ENCODE peak calls at places on chromosomes 2 and 18, in six cellular contexts. One of them, this sample, is unnamed.

GRCh38 chr2:239932881-239933735 is 92.0 kb downstream of the NDUFA10 start:
- DNase-seq in endothelial cell of umbilical vein: no peak
- DNase-seq in K562: no peak
- DNase-seq in A549: no peak
- DNase-seq in H1: no peak
- DNase-seq in HepG2: no peak
- DNase-seq in this sample: peak

GRCh38 chr18:13219012-13219396 is 444 bp downstream of the LDLRAD4 start:
- DNase-seq in endothelial cell of umbilical vein: no peak
- DNase-seq in K562: no peak
- DNase-seq in A549: no peak
- DNase-seq in H1: no peak
- DNase-seq in HepG2: no peak
- DNase-seq in this sample: no peak

GRCh38 chr18:58028109-58028784 is 15.8 kb upstream of the NEDD4L start:
- DNase-seq in endothelial cell of umbilical vein: no peak
- DNase-seq in K562: no peak
- DNase-seq in A549: no peak
- DNase-seq in H1: no peak
- DNase-seq in HepG2: no peak
- DNase-seq in this sample: no peak

GRCh38 chr2:70471129-70471528 is 82.5 kb downstream of the TGFA start:
- DNase-seq in endothelial cell of umbilical vein: no peak
- DNase-seq in K562: no peak
- DNase-seq in A549: no peak
- DNase-seq in H1: no peak
- DNase-seq in HepG2: no peak
- DNase-seq in this sample: no peak

GRCh38 chr2:39325966-39326365 is 82.2 kb upstream of the CDKL4 start:
- DNase-seq in endothelial cell of umbilical vein: no peak
- DNase-seq in K562: no peak
- DNase-seq in A549: no peak
- DNase-seq in H1: no peak
- DNase-seq in HepG2: no peak
- DNase-seq in this sample: no peak

GRCh38 chr2:180219471-180219870 is 212.4 kb upstream of the CWC22 start:
- DNase-seq in endothelial cell of umbilical vein: no peak
- DNase-seq in K562: no peak
- DNase-seq in A549: no peak
- DNase-seq in H1: no peak
- DNase-seq in HepG2: no peak
- DNase-seq in this sample: no peak

GRCh38 chr2:166335284-166335683 is 40.5 kb downstream of the SCN9A start:
- DNase-seq in endothelial cell of umbilical vein: no peak
- DNase-seq in K562: no peak
- DNase-seq in A549: no peak
- DNase-seq in H1: no peak
- DNase-seq in HepG2: peak
- DNase-seq in this sample: no peak

GRCh38 chr18:72207280-72207679 is 336.9 kb downstream of the CBLN2 start:
- DNase-seq in endothelial cell of umbilical vein: no peak
- DNase-seq in K562: no peak
- DNase-seq in A549: no peak
- DNase-seq in H1: no peak
- DNase-seq in HepG2: no peak
- DNase-seq in this sample: no peak

GRCh38 chr2:62309465-62310091 is 113.7 kb downstream of the B3GNT2 start:
- DNase-seq in endothelial cell of umbilical vein: peak
- DNase-seq in K562: no peak
- DNase-seq in A549: no peak
- DNase-seq in H1: no peak
- DNase-seq in HepG2: no peak
- DNase-seq in this sample: no peak

GRCh38 chr2:26922638-26923466 is 47.6 kb upstream of the MAPRE3 start:
- DNase-seq in endothelial cell of umbilical vein: peak
- DNase-seq in K562: peak
- DNase-seq in A549: peak
- DNase-seq in H1: no peak
- DNase-seq in HepG2: peak
- DNase-seq in this sample: peak

GRCh38 chr2:163155279-163155883 is 316.8 kb upstream of the KCNH7 start:
- DNase-seq in endothelial cell of umbilical vein: peak
- DNase-seq in K562: peak
- DNase-seq in A549: peak
- DNase-seq in H1: no peak
- DNase-seq in HepG2: peak
- DNase-seq in this sample: no peak

GRCh38 chr2:74919827-74920226 is 38.6 kb upstream of the POLE4 start:
- DNase-seq in endothelial cell of umbilical vein: peak
- DNase-seq in K562: peak
- DNase-seq in A549: peak
- DNase-seq in H1: peak
- DNase-seq in HepG2: peak
- DNase-seq in this sample: peak

GRCh38 chr2:72129676-72130340 is 17.9 kb downstream of the CYP26B1 start:
- DNase-seq in endothelial cell of umbilical vein: no peak
- DNase-seq in K562: no peak
- DNase-seq in A549: no peak
- DNase-seq in H1: no peak
- DNase-seq in HepG2: no peak
- DNase-seq in this sample: no peak

GRCh38 chr18:3793545-3793944 is 343.6 kb downstream of the TGIF1 start:
- DNase-seq in endothelial cell of umbilical vein: peak
- DNase-seq in K562: no peak
- DNase-seq in A549: no peak
- DNase-seq in H1: no peak
- DNase-seq in HepG2: no peak
- DNase-seq in this sample: no peak

GRCh38 chr2:19021721-19022120 is 336.7 kb downstream of the OSR1 start:
- DNase-seq in endothelial cell of umbilical vein: no peak
- DNase-seq in K562: no peak
- DNase-seq in A549: no peak
- DNase-seq in H1: no peak
- DNase-seq in HepG2: peak
- DNase-seq in this sample: no peak

GRCh38 chr2:120108749-120109148 is 95.9 kb downstream of the EPB41L5 start:
- DNase-seq in endothelial cell of umbilical vein: peak
- DNase-seq in K562: no peak
- DNase-seq in A549: no peak
- DNase-seq in H1: no peak
- DNase-seq in HepG2: no peak
- DNase-seq in this sample: no peak

GRCh38 chr2:11710210-11710609 is 36.2 kb upstream of the LPIN1 start:
- DNase-seq in endothelial cell of umbilical vein: peak
- DNase-seq in K562: no peak
- DNase-seq in A549: peak
- DNase-seq in H1: no peak
- DNase-seq in HepG2: no peak
- DNase-seq in this sample: no peak

GRCh38 chr2:185291035-185291647 is 447.5 kb upstream of the FSIP2 start:
- DNase-seq in endothelial cell of umbilical vein: peak
- DNase-seq in K562: no peak
- DNase-seq in A549: peak
- DNase-seq in H1: peak
- DNase-seq in HepG2: peak
- DNase-seq in this sample: peak

GRCh38 chr2:99682280-99683060 is 192.7 kb upstream of the REV1 start:
- DNase-seq in endothelial cell of umbilical vein: no peak
- DNase-seq in K562: no peak
- DNase-seq in A549: no peak
- DNase-seq in H1: no peak
- DNase-seq in HepG2: no peak
- DNase-seq in this sample: no peak

GRCh38 chr2:115290478-115290877 is 848.0 kb downstream of the DPP10 start:
- DNase-seq in endothelial cell of umbilical vein: no peak
- DNase-seq in K562: no peak
- DNase-seq in A549: no peak
- DNase-seq in H1: no peak
- DNase-seq in HepG2: no peak
- DNase-seq in this sample: no peak

GRCh38 chr2:38149533-38149932 is 73.6 kb upstream of the CYP1B1 start:
- DNase-seq in endothelial cell of umbilical vein: no peak
- DNase-seq in K562: no peak
- DNase-seq in A549: no peak
- DNase-seq in H1: no peak
- DNase-seq in HepG2: no peak
- DNase-seq in this sample: no peak

GRCh38 chr2:61898810-61899209 is 6.7 kb upstream of the COMMD1 start:
- DNase-seq in endothelial cell of umbilical vein: peak
- DNase-seq in K562: no peak
- DNase-seq in A549: peak
- DNase-seq in H1: no peak
- DNase-seq in HepG2: peak
- DNase-seq in this sample: no peak

GRCh38 chr2:12389354-12390045 is 327.2 kb upstream of the TRIB2 start:
- DNase-seq in endothelial cell of umbilical vein: no peak
- DNase-seq in K562: no peak
- DNase-seq in A549: no peak
- DNase-seq in H1: no peak
- DNase-seq in HepG2: no peak
- DNase-seq in this sample: no peak

GRCh38 chr2:173653427-173653795 is 298.7 kb downstream of the CDCA7 start:
- DNase-seq in endothelial cell of umbilical vein: no peak
- DNase-seq in K562: no peak
- DNase-seq in A549: no peak
- DNase-seq in H1: no peak
- DNase-seq in HepG2: no peak
- DNase-seq in this sample: no peak

GRCh38 chr2:1775511-1776035 is 31.3 kb upstream of the PXDN start:
- DNase-seq in endothelial cell of umbilical vein: no peak
- DNase-seq in K562: no peak
- DNase-seq in A549: no peak
- DNase-seq in H1: no peak
- DNase-seq in HepG2: no peak
- DNase-seq in this sample: no peak

GRCh38 chr18:987325-988186 is 82.9 kb downstream of the ADCYAP1 start:
- DNase-seq in endothelial cell of umbilical vein: peak
- DNase-seq in K562: peak
- DNase-seq in A549: peak
- DNase-seq in H1: no peak
- DNase-seq in HepG2: no peak
- DNase-seq in this sample: no peak

GRCh38 chr2:176553685-176554106 is 284.5 kb downstream of the MTX2 start:
- DNase-seq in endothelial cell of umbilical vein: peak
- DNase-seq in K562: no peak
- DNase-seq in A549: peak
- DNase-seq in H1: no peak
- DNase-seq in HepG2: no peak
- DNase-seq in this sample: peak

GRCh38 chr18:58190842-58191530 is 147.0 kb downstream of the NEDD4L start:
- DNase-seq in endothelial cell of umbilical vein: no peak
- DNase-seq in K562: no peak
- DNase-seq in A549: no peak
- DNase-seq in H1: no peak
- DNase-seq in HepG2: no peak
- DNase-seq in this sample: no peak

GRCh38 chr18:13540783-13541182 is 185.6 kb downstream of the FAM210A start:
- DNase-seq in endothelial cell of umbilical vein: no peak
- DNase-seq in K562: no peak
- DNase-seq in A549: no peak
- DNase-seq in H1: no peak
- DNase-seq in HepG2: no peak
- DNase-seq in this sample: no peak

GRCh38 chr2:218081695-218082094 is 12.6 kb downstream of the RUFY4 start:
- DNase-seq in endothelial cell of umbilical vein: no peak
- DNase-seq in K562: no peak
- DNase-seq in A549: no peak
- DNase-seq in H1: no peak
- DNase-seq in HepG2: no peak
- DNase-seq in this sample: no peak

GRCh38 chr2:175400975-175401374 is 219.5 kb upstream of the ATP5MC3 start:
- DNase-seq in endothelial cell of umbilical vein: no peak
- DNase-seq in K562: no peak
- DNase-seq in A549: no peak
- DNase-seq in H1: no peak
- DNase-seq in HepG2: no peak
- DNase-seq in this sample: no peak

GRCh38 chr2:201933792-201934229 is 99.8 kb upstream of the FZD7 start:
- DNase-seq in endothelial cell of umbilical vein: no peak
- DNase-seq in K562: no peak
- DNase-seq in A549: no peak
- DNase-seq in H1: no peak
- DNase-seq in HepG2: no peak
- DNase-seq in this sample: no peak

GRCh38 chr18:58394046-58394445 is 234.8 kb downstream of the ALPK2 start:
- DNase-seq in endothelial cell of umbilical vein: no peak
- DNase-seq in K562: no peak
- DNase-seq in A549: no peak
- DNase-seq in H1: no peak
- DNase-seq in HepG2: no peak
- DNase-seq in this sample: no peak

GRCh38 chr2:95307878-95308277 is 10.7 kb downstream of the KCNIP3 start:
- DNase-seq in endothelial cell of umbilical vein: no peak
- DNase-seq in K562: no peak
- DNase-seq in A549: no peak
- DNase-seq in H1: no peak
- DNase-seq in HepG2: no peak
- DNase-seq in this sample: no peak
- TF ChIP-seq JUN in endothelial cell of umbilical vein: no peak
- TF ChIP-seq JUN in K562: no peak
- TF ChIP-seq JUN in A549: no peak
- TF ChIP-seq JUN in H1: no peak
- TF ChIP-seq JUN in HepG2: no peak
- TF ChIP-seq JUN in this sample: no peak

DNA sequence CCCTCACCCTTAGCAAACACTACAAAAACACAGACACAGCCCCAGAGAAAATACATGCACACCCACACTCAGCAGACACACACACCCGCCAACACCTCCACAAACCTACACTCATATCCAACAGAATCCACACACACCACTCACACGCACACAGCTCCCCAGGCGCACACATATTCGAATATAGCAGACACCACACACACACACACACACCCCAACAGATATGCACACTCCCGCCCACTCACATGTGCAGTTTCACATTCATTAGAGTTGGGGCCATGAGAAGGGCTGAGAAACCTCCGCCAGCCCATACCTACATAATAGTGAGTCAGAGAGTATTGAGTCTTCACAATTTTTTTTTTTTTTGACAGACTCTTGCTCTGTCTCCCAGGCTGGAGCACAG is 29.4 kb upstream of the NOTO start:
- DNase-seq in endothelial cell of umbilical vein: no peak
- DNase-seq in K562: no peak
- DNase-seq in A549: no peak
- DNase-seq in H1: no peak
- DNase-seq in HepG2: no peak
- DNase-seq in this sample: no peak
- TF ChIP-seq JUN in endothelial cell of umbilical vein: no peak
- TF ChIP-seq JUN in K562: no peak
- TF ChIP-seq JUN in A549: no peak
- TF ChIP-seq JUN in H1: no peak
- TF ChIP-seq JUN in HepG2: no peak
- TF ChIP-seq JUN in this sample: no peak

GRCh38 chr18:61893304-61893970 is 630 bp upstream of the RNF152 start:
- DNase-seq in endothelial cell of umbilical vein: peak
- DNase-seq in K562: peak
- DNase-seq in A549: no peak
- DNase-seq in H1: no peak
- DNase-seq in HepG2: no peak
- DNase-seq in this sample: peak
- TF ChIP-seq JUN in endothelial cell of umbilical vein: no peak
- TF ChIP-seq JUN in K562: no peak
- TF ChIP-seq JUN in A549: no peak
- TF ChIP-seq JUN in H1: no peak
- TF ChIP-seq JUN in HepG2: no peak
- TF ChIP-seq JUN in this sample: no peak

GRCh38 chr2:219291910-219292490 is 12.8 kb downstream of the DNAJB2 start:
- DNase-seq in endothelial cell of umbilical vein: no peak
- DNase-seq in K562: no peak
- DNase-seq in A549: no peak
- DNase-seq in H1: no peak
- DNase-seq in HepG2: no peak
- DNase-seq in this sample: no peak
- TF ChIP-seq JUN in endothelial cell of umbilical vein: no peak
- TF ChIP-seq JUN in K562: no peak
- TF ChIP-seq JUN in A549: no peak
- TF ChIP-seq JUN in H1: no peak
- TF ChIP-seq JUN in HepG2: no peak
- TF ChIP-seq JUN in this sample: no peak

This sample was measured in WTC11.